ENCODE peak calls at places on chromosomes 11 and 22, in five cellular contexts. Q, C, N, M and Y are unnamed samples.

GRCh38 chr11:96013459-96014213 is 89.7 kb upstream of the MTMR2 start:
- DNase-seq in Q (no peak), C (no peak), N (no peak), M (no peak), Y (no peak)

GRCh38 chr11:118530180-118530682 is 761 bp upstream of the TMEM25 start:
- DNase-seq in Q (peak; percentile 8), C (peak; percentile 32), N (no peak), M (no peak), Y (peak; percentile 59)

GRCh38 chr11:59261150-59261549 is 48.4 kb upstream of the MPEG1 start:
- DNase-seq in Q (no peak), C (no peak), N (no peak), M (no peak), Y (no peak)

GRCh38 chr22:38469306-38469781 is 1.4 kb downstream of the KDELR3 start:
- DNase-seq in Q (no peak), C (no peak), N (no peak), M (no peak), Y (no peak)

GRCh38 chr11:79221417-79222130 is 219.3 kb downstream of the TENM4 start:
- DNase-seq in Q (no peak), C (no peak), N (no peak), M (no peak), Y (no peak)

GRCh38 chr11:77039491-77040400 is 5.5 kb downstream of the B3GNT6 start:
- DNase-seq in Q (peak; percentile 42), C (no peak), N (peak; percentile 69), M (no peak), Y (peak; percentile 17)

GRCh38 chr11:7967826-7968225 is 2.6 kb upstream of the NLRP10 start:
- DNase-seq in Q (peak; percentile 58), C (no peak), N (no peak), M (no peak), Y (no peak)

GRCh38 chr11:117490019-117490679 is 162.5 kb downstream of the CEP164 start:
- DNase-seq in Q (no peak), C (no peak), N (no peak), M (no peak), Y (peak; percentile 20)

GRCh38 chr11:85643255-85643654 is 4.5 kb upstream of the TMEM126A start:
- DNase-seq in Q (no peak), C (no peak), N (no peak), M (no peak), Y (peak; percentile 75)

GRCh38 chr22:47174671-47175111 is 412.2 kb downstream of the TBC1D22A start:
- DNase-seq in Q (no peak), C (no peak), N (no peak), M (no peak), Y (no peak)

GRCh38 chr11:121929581-121929980 is 186.4 kb downstream of the BLID start:
- DNase-seq in Q (peak; percentile 28), C (no peak), N (peak; percentile 74), M (no peak), Y (peak; percentile 71)

GRCh38 chr11:126408496-126408895 is 53.0 kb downstream of the ST3GAL4 start:
- DNase-seq in Q (no peak), C (no peak), N (no peak), M (no peak), Y (no peak)

GRCh38 chr11:90124371-90124770 is 10.1 kb upstream of the NAALAD2 start:
- DNase-seq in Q (no peak), C (no peak), N (no peak), M (no peak), Y (no peak)

GRCh38 chr11:13759050-13759449 is 90.6 kb downstream of the FAR1 start:
- DNase-seq in Q (no peak), C (no peak), N (no peak), M (no peak), Y (no peak)

GRCh38 chr22:49019737-49020136 is 807.9 kb downstream of the BRD1 start:
- DNase-seq in Q (no peak), C (no peak), N (no peak), M (no peak), Y (no peak)

GRCh38 chr11:74820763-74821162 is 72.1 kb downstream of the RNF169 start:
- DNase-seq in Q (peak; percentile 94), C (no peak), N (no peak), M (no peak), Y (no peak)

GRCh38 chr11:59173964-59174663 is 2.2 kb downstream of the DTX4 start:
- DNase-seq in Q (no peak), C (peak; percentile 72), N (peak; percentile 74), M (no peak), Y (peak; percentile 40)

GRCh38 chr11:8800498-8801110 is 110.4 kb upstream of the AKIP1 start:
- DNase-seq in Q (no peak), C (no peak), N (no peak), M (no peak), Y (no peak)

GRCh38 chr11:74636633-74637184 is 44.3 kb downstream of the POLD3 start:
- DNase-seq in Q (peak; percentile 92), C (no peak), N (no peak), M (no peak), Y (no peak)

GRCh38 chr22:44930016-44930710 is 79.6 kb downstream of the PHF21B start:
- DNase-seq in Q (no peak), C (no peak), N (no peak), M (no peak), Y (no peak)

GRCh38 chr11:123020968-123021367 is 39.3 kb upstream of the BSX start:
- DNase-seq in Q (peak; percentile 59), C (no peak), N (peak; percentile 73), M (peak; percentile 73), Y (peak; percentile 69)

GRCh38 chr11:68066742-68067141 is 27.9 kb downstream of the TCIRG1 start:
- DNase-seq in Q (no peak), C (no peak), N (no peak), M (no peak), Y (no peak)

GRCh38 chr11:68127791-68128681 is 6.8 kb upstream of the CHKA start:
- DNase-seq in Q (no peak), C (peak; percentile 89), N (peak; percentile 91), M (no peak), Y (peak; percentile 67)

GRCh38 chr11:115220881-115221280 is 283.3 kb downstream of the CADM1 start:
- DNase-seq in Q (no peak), C (no peak), N (no peak), M (no peak), Y (no peak)

GRCh38 chr22:20430641-20431519 is 6.7 kb downstream of the SCARF2 start:
- DNase-seq in Q (no peak), C (peak; percentile 33), N (peak; percentile 93), M (no peak), Y (no peak)